ENCODE peak calls at places on chromosomes 3 and 15, in eight cellular contexts. One of them, this sample, is unnamed.

GRCh38 chr3:126113238-126113555 is 29.3 kb upstream of the SLC41A3 start:
- DNase-seq in MM.1S: no peak
- DNase-seq in HFF-Myc: no peak
- DNase-seq in IMR-90: no peak
- DNase-seq in AG04450: no peak
- DNase-seq in fibroblast of lung: no peak
- DNase-seq in psoas muscle: no peak
- DNase-seq in H7: no peak
- DNase-seq in this sample: no peak

GRCh38 chr3:4474683-4475490 is 7.8 kb upstream of the SUMF1 start:
- DNase-seq in MM.1S: no peak
- DNase-seq in HFF-Myc: peak; percentile 19
- DNase-seq in IMR-90: peak; percentile 69
- DNase-seq in AG04450: no peak
- DNase-seq in fibroblast of lung: peak; percentile 78
- DNase-seq in psoas muscle: no peak
- DNase-seq in H7: no peak
- DNase-seq in this sample: peak; percentile 66

GRCh38 chr3:27570421-27571106 is 86.4 kb upstream of the SLC4A7 start:
- DNase-seq in MM.1S: no peak
- DNase-seq in HFF-Myc: no peak
- DNase-seq in IMR-90: no peak
- DNase-seq in AG04450: no peak
- DNase-seq in fibroblast of lung: no peak
- DNase-seq in psoas muscle: peak; percentile 18
- DNase-seq in H7: no peak
- DNase-seq in this sample: no peak

GRCh38 chr3:16728762-16729745 is 123.8 kb upstream of the DAZL start:
- DNase-seq in MM.1S: no peak
- DNase-seq in HFF-Myc: no peak
- DNase-seq in IMR-90: peak; percentile 63
- DNase-seq in AG04450: peak; percentile 8
- DNase-seq in fibroblast of lung: peak; percentile 77
- DNase-seq in psoas muscle: no peak
- DNase-seq in H7: no peak
- DNase-seq in this sample: no peak

GRCh38 chr3:126907557-126907956 is 75.4 kb upstream of the PLXNA1 start:
- DNase-seq in MM.1S: no peak
- DNase-seq in HFF-Myc: no peak
- DNase-seq in IMR-90: no peak
- DNase-seq in AG04450: no peak
- DNase-seq in fibroblast of lung: no peak
- DNase-seq in psoas muscle: no peak
- DNase-seq in H7: no peak
- DNase-seq in this sample: no peak

GRCh38 chr3:65230251-65231140 is 542.7 kb upstream of the ADAMTS9 start:
- DNase-seq in MM.1S: no peak
- DNase-seq in HFF-Myc: no peak
- DNase-seq in IMR-90: no peak
- DNase-seq in AG04450: no peak
- DNase-seq in fibroblast of lung: no peak
- DNase-seq in psoas muscle: no peak
- DNase-seq in H7: no peak
- DNase-seq in this sample: no peak

GRCh38 chr15:69997701-69998273 is 99.9 kb downstream of the TLE3 start:
- DNase-seq in MM.1S: no peak
- DNase-seq in HFF-Myc: peak; percentile 10
- DNase-seq in IMR-90: peak; percentile 4
- DNase-seq in AG04450: no peak
- DNase-seq in fibroblast of lung: peak; percentile 69
- DNase-seq in psoas muscle: peak; percentile 33
- DNase-seq in H7: no peak
- DNase-seq in this sample: peak; percentile 39

GRCh38 chr3:157226173-157226847 is 66.4 kb upstream of the CCNL1 start:
- DNase-seq in MM.1S: peak; percentile 43
- DNase-seq in HFF-Myc: no peak
- DNase-seq in IMR-90: peak; percentile 34
- DNase-seq in AG04450: no peak
- DNase-seq in fibroblast of lung: peak; percentile 13
- DNase-seq in psoas muscle: no peak
- DNase-seq in H7: no peak
- DNase-seq in this sample: peak; percentile 5

GRCh38 chr15:60396964-60397771 is 618 bp downstream of the ANXA2 start:
- DNase-seq in MM.1S: peak; percentile 77
- DNase-seq in HFF-Myc: no peak
- DNase-seq in IMR-90: peak; percentile 68
- DNase-seq in AG04450: no peak
- DNase-seq in fibroblast of lung: peak; percentile 71
- DNase-seq in psoas muscle: peak; percentile 74
- DNase-seq in H7: peak; percentile 82
- DNase-seq in this sample: peak; percentile 88

GRCh38 chr3:192892981-192893827 is 24.5 kb downstream of the MB21D2 start:
- DNase-seq in MM.1S: peak; percentile 98
- DNase-seq in HFF-Myc: no peak
- DNase-seq in IMR-90: peak; percentile 91
- DNase-seq in AG04450: peak; percentile 73
- DNase-seq in fibroblast of lung: peak; percentile 98
- DNase-seq in psoas muscle: peak; percentile 37
- DNase-seq in H7: peak; percentile 43
- DNase-seq in this sample: peak; percentile 98

GRCh38 chr3:72449551-72449950 is 398.7 kb downstream of the SHQ1 start:
- DNase-seq in MM.1S: no peak
- DNase-seq in HFF-Myc: peak; percentile 80
- DNase-seq in IMR-90: no peak
- DNase-seq in AG04450: no peak
- DNase-seq in fibroblast of lung: peak; percentile 36
- DNase-seq in psoas muscle: no peak
- DNase-seq in H7: no peak
- DNase-seq in this sample: no peak

GRCh38 chr3:44659434-44659833 is 10.9 kb downstream of the ZNF35 start:
- DNase-seq in MM.1S: no peak
- DNase-seq in HFF-Myc: no peak
- DNase-seq in IMR-90: no peak
- DNase-seq in AG04450: no peak
- DNase-seq in fibroblast of lung: peak; percentile 8
- DNase-seq in psoas muscle: no peak
- DNase-seq in H7: no peak
- DNase-seq in this sample: no peak

GRCh38 chr3:87082806-87083440 is 92.0 kb upstream of the VGLL3 start:
- DNase-seq in MM.1S: peak; percentile 61
- DNase-seq in HFF-Myc: peak; percentile 61
- DNase-seq in IMR-90: peak; percentile 75
- DNase-seq in AG04450: peak; percentile 30
- DNase-seq in fibroblast of lung: peak; percentile 54
- DNase-seq in psoas muscle: no peak
- DNase-seq in H7: peak; percentile 55
- DNase-seq in this sample: peak; percentile 52

GRCh38 chr15:57476533-57476975 is 100.2 kb downstream of the CGNL1 start:
- DNase-seq in MM.1S: no peak
- DNase-seq in HFF-Myc: no peak
- DNase-seq in IMR-90: peak; percentile 70
- DNase-seq in AG04450: no peak
- DNase-seq in fibroblast of lung: peak; percentile 94
- DNase-seq in psoas muscle: no peak
- DNase-seq in H7: no peak
- DNase-seq in this sample: no peak

GRCh38 chr3:85162905-85163304 is 204.1 kb downstream of the CADM2 start:
- DNase-seq in MM.1S: no peak
- DNase-seq in HFF-Myc: no peak
- DNase-seq in IMR-90: no peak
- DNase-seq in AG04450: no peak
- DNase-seq in fibroblast of lung: no peak
- DNase-seq in psoas muscle: no peak
- DNase-seq in H7: no peak
- DNase-seq in this sample: no peak

GRCh38 chr15:95169701-95170459 is 938.5 kb downstream of the MCTP2 start:
- DNase-seq in MM.1S: no peak
- DNase-seq in HFF-Myc: no peak
- DNase-seq in IMR-90: peak; percentile 42
- DNase-seq in AG04450: no peak
- DNase-seq in fibroblast of lung: no peak
- DNase-seq in psoas muscle: peak; percentile 40
- DNase-seq in H7: no peak
- DNase-seq in this sample: no peak
- H3K4me3 ChIP-seq in MM.1S: no peak overlapping the region
- H3K4me3 ChIP-seq in HFF-Myc: peak overlapping the region; percentile 14
- H3K4me3 ChIP-seq in IMR-90: peak overlapping the region; percentile 6
- H3K4me3 ChIP-seq in AG04450: peak overlapping the region; percentile 8
- H3K4me3 ChIP-seq in fibroblast of lung: no peak overlapping the region
- H3K4me3 ChIP-seq in psoas muscle: no peak overlapping the region
- H3K4me3 ChIP-seq in H7: no peak overlapping the region
- H3K4me3 ChIP-seq in this sample: no peak overlapping the region

DNA sequence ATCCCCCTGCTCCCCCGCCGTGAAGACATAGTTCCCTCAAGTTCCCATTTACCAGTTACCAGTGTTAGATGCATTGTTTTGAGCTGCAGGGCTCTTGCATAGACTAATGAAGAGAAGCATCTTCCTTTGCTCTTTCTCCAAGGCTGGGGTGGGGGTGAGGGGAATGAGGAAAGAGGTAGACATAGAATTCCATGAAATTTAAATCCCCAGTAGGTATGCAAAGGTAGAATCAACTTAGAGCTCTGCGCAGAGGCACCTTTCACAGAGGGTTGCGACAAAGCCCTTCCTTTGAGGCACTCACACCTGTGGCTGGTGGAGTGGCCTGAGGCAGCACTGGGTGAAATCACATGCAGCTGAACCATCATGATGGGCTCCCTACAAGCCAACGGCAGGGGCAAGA is 101.3 kb downstream of the WDR76 start:
- DNase-seq in MM.1S: no peak
- DNase-seq in HFF-Myc: no peak
- DNase-seq in IMR-90: no peak
- DNase-seq in AG04450: no peak
- DNase-seq in fibroblast of lung: no peak
- DNase-seq in psoas muscle: no peak
- DNase-seq in H7: peak; percentile 56
- DNase-seq in this sample: no peak
- H3K4me3 ChIP-seq in MM.1S: no peak overlapping the region
- H3K4me3 ChIP-seq in HFF-Myc: no peak overlapping the region
- H3K4me3 ChIP-seq in IMR-90: no peak overlapping the region
- H3K4me3 ChIP-seq in AG04450: no peak overlapping the region
- H3K4me3 ChIP-seq in fibroblast of lung: no peak overlapping the region
- H3K4me3 ChIP-seq in psoas muscle: no peak overlapping the region
- H3K4me3 ChIP-seq in H7: no peak overlapping the region
- H3K4me3 ChIP-seq in this sample: no peak overlapping the region

GRCh38 chr15:26891448-26891881 is 24.6 kb downstream of the GABRA5 start:
- DNase-seq in MM.1S: peak; percentile 76
- DNase-seq in HFF-Myc: peak; percentile 30
- DNase-seq in IMR-90: peak; percentile 38
- DNase-seq in AG04450: no peak
- DNase-seq in fibroblast of lung: peak; percentile 72
- DNase-seq in psoas muscle: no peak
- DNase-seq in H7: peak; percentile 88
- DNase-seq in this sample: peak; percentile 51
- H3K4me3 ChIP-seq in MM.1S: no peak overlapping the region
- H3K4me3 ChIP-seq in HFF-Myc: no peak overlapping the region
- H3K4me3 ChIP-seq in IMR-90: peak overlapping the region; percentile 15
- H3K4me3 ChIP-seq in AG04450: peak overlapping the region; percentile 47
- H3K4me3 ChIP-seq in fibroblast of lung: no peak overlapping the region
- H3K4me3 ChIP-seq in psoas muscle: no peak overlapping the region
- H3K4me3 ChIP-seq in H7: no peak overlapping the region
- H3K4me3 ChIP-seq in this sample: no peak overlapping the region

GRCh38 chr15:78457101-78457500 is 19.1 kb downstream of the IREB2 start:
- DNase-seq in MM.1S: no peak
- DNase-seq in HFF-Myc: peak; percentile 48
- DNase-seq in IMR-90: peak; percentile 69
- DNase-seq in AG04450: peak; percentile 21
- DNase-seq in fibroblast of lung: peak; percentile 67
- DNase-seq in psoas muscle: no peak
- DNase-seq in H7: no peak
- DNase-seq in this sample: no peak

GRCh38 chr15:78460737-78461136 is 22.7 kb downstream of the IREB2 start:
- DNase-seq in MM.1S: no peak
- DNase-seq in HFF-Myc: no peak
- DNase-seq in IMR-90: no peak
- DNase-seq in AG04450: no peak
- DNase-seq in fibroblast of lung: no peak
- DNase-seq in psoas muscle: no peak
- DNase-seq in H7: no peak
- DNase-seq in this sample: no peak

GRCh38 chr15:78455749-78456148 is 17.7 kb downstream of the IREB2 start:
- DNase-seq in MM.1S: no peak
- DNase-seq in HFF-Myc: no peak
- DNase-seq in IMR-90: no peak
- DNase-seq in AG04450: no peak
- DNase-seq in fibroblast of lung: peak; percentile 4
- DNase-seq in psoas muscle: peak; percentile 29
- DNase-seq in H7: no peak
- DNase-seq in this sample: no peak

GRCh38 chr15:78456391-78456790 is 18.4 kb downstream of the IREB2 start:
- DNase-seq in MM.1S: no peak
- DNase-seq in HFF-Myc: no peak
- DNase-seq in IMR-90: no peak
- DNase-seq in AG04450: no peak
- DNase-seq in fibroblast of lung: no peak
- DNase-seq in psoas muscle: no peak
- DNase-seq in H7: no peak
- DNase-seq in this sample: no peak

GRCh38 chr15:78461171-78461881 is 23.3 kb downstream of the IREB2 start:
- DNase-seq in MM.1S: no peak
- DNase-seq in HFF-Myc: no peak
- DNase-seq in IMR-90: no peak
- DNase-seq in AG04450: no peak
- DNase-seq in fibroblast of lung: no peak
- DNase-seq in psoas muscle: no peak
- DNase-seq in H7: peak; percentile 36
- DNase-seq in this sample: no peak
- H3K4me3 ChIP-seq in MM.1S: no peak overlapping the region
- H3K4me3 ChIP-seq in HFF-Myc: no peak overlapping the region
- H3K4me3 ChIP-seq in IMR-90: no peak overlapping the region
- H3K4me3 ChIP-seq in AG04450: no peak overlapping the region
- H3K4me3 ChIP-seq in fibroblast of lung: no peak overlapping the region
- H3K4me3 ChIP-seq in psoas muscle: no peak overlapping the region
- H3K4me3 ChIP-seq in H7: no peak overlapping the region
- H3K4me3 ChIP-seq in this sample: no peak overlapping the region

DNA sequence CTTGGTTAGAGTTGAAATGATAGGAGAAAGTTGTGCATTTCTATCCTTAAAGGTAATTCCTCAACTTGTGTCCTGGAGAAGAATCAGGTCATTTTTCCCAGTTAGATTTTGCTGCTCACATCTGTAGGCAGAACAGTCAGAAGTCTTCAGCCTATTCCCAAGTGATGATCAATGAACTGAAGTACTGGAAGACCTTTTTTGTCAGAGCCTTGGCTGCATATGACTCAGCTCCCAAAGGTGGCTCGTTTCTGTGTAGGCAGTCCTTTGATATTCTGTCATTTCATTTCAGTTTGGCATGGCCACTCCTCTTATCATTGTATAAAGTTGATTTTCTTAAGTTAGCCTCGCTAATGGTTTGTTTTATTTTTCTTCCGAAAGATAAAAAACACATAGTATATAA is 90.7 kb downstream of the KLHL25 start:
- DNase-seq in MM.1S: no peak
- DNase-seq in HFF-Myc: no peak
- DNase-seq in IMR-90: peak; percentile 29
- DNase-seq in AG04450: no peak
- DNase-seq in fibroblast of lung: peak; percentile 36
- DNase-seq in psoas muscle: no peak
- DNase-seq in H7: no peak
- DNase-seq in this sample: peak; percentile 70
- H3K4me3 ChIP-seq in MM.1S: no peak overlapping the region
- H3K4me3 ChIP-seq in HFF-Myc: no peak overlapping the region
- H3K4me3 ChIP-seq in IMR-90: no peak overlapping the region
- H3K4me3 ChIP-seq in AG04450: no peak overlapping the region
- H3K4me3 ChIP-seq in fibroblast of lung: no peak overlapping the region
- H3K4me3 ChIP-seq in psoas muscle: no peak overlapping the region
- H3K4me3 ChIP-seq in H7: no peak overlapping the region
- H3K4me3 ChIP-seq in this sample: peak overlapping the region; percentile 52